ENCODE peak calls at places on chromosome 14, in ten cellular contexts. S is germinal center; A is GM23248; Q is aorta; D is KG1; G is ACHN; U is DMS 273 treated with DMSO at 0.1 percent for 48 hours; E is activated T-helper 1 cell treated with anti-CD3 and anti-CD28 coated beads, Interleukin-2, amount 50 U/mL, for 16 hours; N is GM18507; I is A673. M is an unnamed sample.

GRCh38 chr14:102215071-102215470 is 75.4 kb downstream of the WDR20 start:
- DNase-seq in Q (peak; percentile 43), A (peak; percentile 88), S (no peak), N (no peak), I (no peak), G (peak; percentile 17), U (no peak), E (no peak), D (no peak), M (no peak)

GRCh38 chr14:96582995-96583394 is 80.8 kb downstream of the PAPOLA start:
- DNase-seq in E (no peak), A (no peak), N (no peak), Q (no peak), D (no peak), G (no peak), S (no peak), U (no peak), I (no peak), M (no peak)

GRCh38 chr14:32650665-32651064 is 288.0 kb upstream of the NPAS3 start:
- DNase-seq in I (no peak), D (no peak), E (no peak), A (no peak), G (no peak), S (no peak), N (no peak), U (no peak), Q (no peak), M (no peak)

GRCh38 chr14:59846595-59846994 is 24.0 kb downstream of the RTN1 start:
- DNase-seq in A (no peak), U (no peak), Q (no peak), D (no peak), S (no peak), E (no peak), I (no peak), N (no peak), G (no peak), M (no peak)

GRCh38 chr14:61145258-61145902 is 135.8 kb downstream of the TMEM30B start:
- DNase-seq in G (no peak), N (no peak), Q (no peak), E (no peak), D (no peak), S (no peak), I (peak; percentile 86), U (peak; percentile 52), A (peak; percentile 94), M (no peak)

GRCh38 chr14:64092940-64093339 is 201.2 kb downstream of the ESR2 start:
- DNase-seq in S (no peak), D (no peak), I (no peak), N (no peak), A (no peak), E (no peak), Q (no peak), G (no peak), U (no peak), M (no peak)

GRCh38 chr14:21300892-21301291 is 21.0 kb downstream of the RPGRIP1 start:
- DNase-seq in S (peak; percentile 74), I (peak; percentile 40), U (no peak), A (peak; percentile 13), N (no peak), D (no peak), Q (no peak), E (peak; percentile 6), G (peak; percentile 15), M (no peak)

GRCh38 chr14:62143235-62143634 is 381.0 kb downstream of the SNAPC1 start:
- DNase-seq in Q (no peak), D (no peak), N (no peak), U (no peak), E (no peak), I (no peak), S (no peak), G (no peak), A (peak; percentile 78), M (no peak)

GRCh38 chr14:51145246-51145645 is 50.3 kb upstream of the TRIM9 start:
- DNase-seq in I (no peak), A (peak; percentile 67), G (no peak), Q (no peak), S (no peak), N (no peak), E (no peak), D (no peak), U (no peak), M (no peak)

GRCh38 chr14:53109028-53109687 is 44.0 kb downstream of the DDHD1 start:
- DNase-seq in E (peak; percentile 29), S (peak; percentile 51), A (peak; percentile 54), U (no peak), I (peak; percentile 46), G (no peak), N (peak; percentile 37), Q (no peak), D (peak; percentile 68), M (no peak)

GRCh38 chr14:93017898-93018297 is 94.9 kb downstream of the CHGA start:
- DNase-seq in A (no peak), N (no peak), U (no peak), E (no peak), D (no peak), I (no peak), Q (no peak), G (no peak), S (no peak), M (no peak)

GRCh38 chr14:103624860-103625259 is 4.2 kb upstream of the KLC1 start:
- DNase-seq in D (no peak), N (no peak), A (peak; percentile 96), S (no peak), U (no peak), Q (peak; percentile 89), G (peak; percentile 54), I (no peak), E (no peak), M (no peak)

GRCh38 chr14:71555654-71556559 is 376.3 kb upstream of the RGS6 start:
- DNase-seq in N (peak; percentile 37), A (peak; percentile 36), D (no peak), S (peak; percentile 42), G (peak; percentile 36), I (peak; percentile 32), E (peak; percentile 31), Q (no peak), U (no peak), M (no peak)

GRCh38 chr14:65791551-65791981 is 379.0 kb downstream of the FUT8 start:
- DNase-seq in G (peak; percentile 25), U (no peak), A (peak; percentile 14), E (no peak), I (peak; percentile 52), N (no peak), Q (no peak), D (peak; percentile 3), S (peak; percentile 14), M (no peak)

GRCh38 chr14:85002846-85003245 is 527.1 kb upstream of the FLRT2 start:
- DNase-seq in I (no peak), A (peak; percentile 4), S (no peak), Q (no peak), G (no peak), N (no peak), E (no peak), U (no peak), D (no peak), M (no peak)

GRCh38 chr14:31229638-31230229 is 22.1 kb upstream of the HECTD1 start:
- DNase-seq in E (no peak), A (peak; percentile 98), N (no peak), G (peak; percentile 90), I (peak; percentile 69), U (no peak), Q (peak; percentile 53), S (no peak), D (no peak), M (peak; percentile 1)

GRCh38 chr14:103207038-103207403 is 83.8 kb downstream of the TNFAIP2 start:
- DNase-seq in G (peak; percentile 83), S (no peak), U (no peak), E (no peak), Q (peak; percentile 90), A (peak; percentile 97), D (no peak), I (no peak), N (no peak), M (no peak)

GRCh38 chr14:75658957-75659356 is 1.7 kb downstream of the ERG28 start:
- DNase-seq in S (no peak), G (no peak), A (no peak), D (no peak), I (no peak), Q (no peak), U (no peak), N (no peak), E (no peak), M (no peak)

GRCh38 chr14:61564623-61565091 is 130.7 kb upstream of the HIF1A start:
- DNase-seq in S (no peak), N (no peak), U (no peak), Q (no peak), D (no peak), I (no peak), G (peak; percentile 92), E (no peak), A (peak; percentile 97), M (no peak)

GRCh38 chr14:58697927-58698641 is 60.3 kb downstream of the DACT1 start:
- DNase-seq in U (no peak), S (no peak), E (no peak), N (no peak), D (no peak), Q (no peak), G (no peak), A (no peak), I (no peak), M (no peak)

GRCh38 chr14:69034612-69035262 is 55.6 kb upstream of the ACTN1 start:
- DNase-seq in A (peak; percentile 48), D (no peak), N (no peak), I (no peak), U (no peak), G (no peak), Q (no peak), S (no peak), E (no peak), M (no peak)

GRCh38 chr14:34460841-34461240 is 1.2 kb downstream of the SPTSSA start:
- DNase-seq in E (no peak), I (no peak), U (no peak), G (peak; percentile 10), N (no peak), A (peak; percentile 25), S (no peak), D (no peak), Q (no peak), M (no peak)

M was measured in GOT3.